ENCODE peak calls at places on chromosomes 7 and 10, in ten cellular contexts. V, I, J, Y, P, T, R, B, K and A are unnamed samples.

GRCh38 chr10:91034494-91035157 is 113.7 kb upstream of the ANKRD1 start:
- DNase-seq in V (peak; percentile 79), I (no peak), J (no peak), Y (no peak), P (no peak), T (no peak), R (no peak), B (peak; percentile 53), K (no peak), A (peak; percentile 76)

GRCh38 chr7:65951837-65952578 is 30.0 kb downstream of the GUSB start:
- DNase-seq in V (peak; percentile 34), I (no peak), J (no peak), Y (no peak), P (no peak), T (no peak), R (no peak), B (no peak), K (no peak), A (no peak)

GRCh38 chr10:86260564-86260963 is 106.0 kb downstream of the GRID1 start:
- DNase-seq in V (no peak), I (no peak), J (no peak), Y (no peak), P (no peak), T (peak; percentile 28), R (no peak), B (no peak), K (no peak), A (no peak)

GRCh38 chr7:1694551-1694950 is 24.5 kb downstream of the ELFN1 start:
- DNase-seq in V (no peak), I (no peak), J (no peak), Y (no peak), P (no peak), T (no peak), R (no peak), B (no peak), K (no peak), A (no peak)

GRCh38 chr7:29194594-29195417 is at the start of gene CHN2:
- DNase-seq in V (peak; percentile 19), I (peak; percentile 57), J (peak; percentile 25), Y (peak; percentile 70), P (peak; percentile 18), T (peak; percentile 62), R (peak; percentile 53), B (peak; percentile 81), K (peak; percentile 44), A (peak; percentile 60)

GRCh38 chr7:28347964-28348363 is 64.4 kb upstream of the CREB5 start:
- DNase-seq in V (peak; percentile 70), I (no peak), J (no peak), Y (no peak), P (no peak), T (no peak), R (no peak), B (no peak), K (no peak), A (no peak)

GRCh38 chr7:39637963-39638485 is 14.7 kb downstream of the RALA start:
- DNase-seq in V (no peak), I (no peak), J (no peak), Y (no peak), P (no peak), T (no peak), R (no peak), B (no peak), K (no peak), A (no peak)

GRCh38 chr10:58518775-58519174 is 6.1 kb downstream of the BICC1 start:
- DNase-seq in V (peak; percentile 39), I (no peak), J (no peak), Y (no peak), P (no peak), T (no peak), R (no peak), B (no peak), K (no peak), A (no peak)

GRCh38 chr10:87700031-87700796 is 40.5 kb downstream of the PAPSS2 start:
- DNase-seq in V (peak; percentile 85), I (no peak), J (no peak), Y (no peak), P (no peak), T (no peak), R (no peak), B (no peak), K (no peak), A (no peak)

GRCh38 chr7:47809387-47809786 is 138.9 kb downstream of the PKD1L1 start:
- DNase-seq in V (no peak), I (no peak), J (no peak), Y (no peak), P (no peak), T (no peak), R (no peak), B (no peak), K (no peak), A (no peak)

GRCh38 chr10:28386508-28386868 is 83.6 kb upstream of the MPP7 start:
- DNase-seq in V (no peak), I (no peak), J (no peak), Y (no peak), P (no peak), T (no peak), R (no peak), B (no peak), K (no peak), A (no peak)

GRCh38 chr10:56346845-56347415 is 14.1 kb downstream of the ZWINT start:
- DNase-seq in V (peak; percentile 24), I (no peak), J (no peak), Y (no peak), P (no peak), T (no peak), R (no peak), B (no peak), K (no peak), A (no peak)

GRCh38 chr10:73044378-73045285 is 52.0 kb downstream of the P4HA1 start:
- DNase-seq in V (peak; percentile 96), I (no peak), J (no peak), Y (no peak), P (no peak), T (no peak), R (no peak), B (no peak), K (no peak), A (no peak)

GRCh38 chr10:76301950-76302349 is 870.5 kb downstream of the LRMDA start:
- DNase-seq in V (peak; percentile 22), I (no peak), J (no peak), Y (no peak), P (no peak), T (peak; percentile 9), R (no peak), B (no peak), K (no peak), A (no peak)

GRCh38 chr10:116771101-116771705 is 28.8 kb upstream of the HSPA12A start:
- DNase-seq in V (peak; percentile 96), I (no peak), J (no peak), Y (no peak), P (no peak), T (no peak), R (no peak), B (peak; percentile 48), K (no peak), A (no peak)

GRCh38 chr7:80466638-80467037 is 45.2 kb downstream of the GNAT3 start:
- DNase-seq in V (no peak), I (no peak), J (no peak), Y (no peak), P (no peak), T (no peak), R (no peak), B (no peak), K (no peak), A (no peak)

GRCh38 chr7:81623251-81623855 is 146.5 kb downstream of the HGF start:
- DNase-seq in V (no peak), I (no peak), J (no peak), Y (no peak), P (no peak), T (no peak), R (no peak), B (no peak), K (no peak), A (no peak)

GRCh38 chr7:26553582-26553981 is 261.9 kb downstream of the SNX10 start:
- DNase-seq in V (no peak), I (no peak), J (no peak), Y (no peak), P (no peak), T (no peak), R (no peak), B (no peak), K (no peak), A (no peak)

GRCh38 chr7:36496576-36496975 is 106.9 kb downstream of the ANLN start:
- DNase-seq in V (no peak), I (no peak), J (no peak), Y (no peak), P (no peak), T (no peak), R (no peak), B (no peak), K (no peak), A (no peak)

GRCh38 chr10:132939957-132940790 is 2.2 kb downstream of the CFAP46 start:
- DNase-seq in V (peak; percentile 60), I (no peak), J (no peak), Y (peak; percentile 74), P (no peak), T (no peak), R (peak; percentile 67), B (peak; percentile 46), K (no peak), A (peak; percentile 20)

GRCh38 chr7:77561354-77561753 is 24.3 kb downstream of the PTPN12 start:
- DNase-seq in V (no peak), I (no peak), J (no peak), Y (no peak), P (no peak), T (no peak), R (no peak), B (no peak), K (no peak), A (no peak)

GRCh38 chr10:4663162-4663992 is 162.6 kb upstream of the AKR1E2 start:
- DNase-seq in V (peak; percentile 100), I (no peak), J (no peak), Y (peak; percentile 4), P (no peak), T (no peak), R (no peak), B (peak; percentile 82), K (no peak), A (peak; percentile 26)

GRCh38 chr7:34928052-34928451 is 109.2 kb downstream of the DPY19L1 start:
- DNase-seq in V (peak; percentile 34), I (peak; percentile 9), J (no peak), Y (peak; percentile 71), P (peak; percentile 14), T (peak; percentile 22), R (peak; percentile 56), B (peak; percentile 68), K (peak; percentile 19), A (peak; percentile 75)

GRCh38 chr7:30549933-30550493 is 44.7 kb upstream of the GARS1 start:
- DNase-seq in V (peak; percentile 56), I (no peak), J (no peak), Y (no peak), P (no peak), T (peak; percentile 31), R (no peak), B (no peak), K (no peak), A (no peak)

GRCh38 chr10:43825984-43826383 is 177.3 kb upstream of the ZNF32 start:
- DNase-seq in V (no peak), I (no peak), J (no peak), Y (no peak), P (no peak), T (no peak), R (no peak), B (no peak), K (no peak), A (no peak)

GRCh38 chr7:152633504-152633903 is 42.4 kb downstream of the XRCC2 start:
- DNase-seq in V (no peak), I (no peak), J (no peak), Y (no peak), P (no peak), T (no peak), R (no peak), B (no peak), K (no peak), A (no peak)

GRCh38 chr10:129120441-129120840 is 346.6 kb upstream of the MGMT start:
- DNase-seq in V (no peak), I (no peak), J (no peak), Y (no peak), P (no peak), T (no peak), R (no peak), B (no peak), K (no peak), A (no peak)

GRCh38 chr10:129758591-129759021 is 205.5 kb downstream of the EBF3 start:
- DNase-seq in V (no peak), I (no peak), J (no peak), Y (no peak), P (no peak), T (no peak), R (no peak), B (no peak), K (no peak), A (no peak)